ENCODE peak calls at places on chromosomes 16 and 17, in five cellular contexts. O, Y, C, V and I are unnamed samples.

GRCh38 chr16:22253272-22253671 is 43.9 kb upstream of the POLR3E start:
- DNase-seq in O (no peak), Y (no peak), C (no peak), V (no peak), I (no peak)

GRCh38 chr16:8727084-8727590 is 52.7 kb downstream of the ABAT start:
- DNase-seq in O (no peak), Y (no peak), C (no peak), V (no peak), I (no peak)

GRCh38 chr16:84303023-84303422 is 8.3 kb downstream of the WFDC1 start:
- DNase-seq in O (no peak), Y (no peak), C (no peak), V (no peak), I (no peak)

GRCh38 chr17:68763551-68763950 is 162.4 kb upstream of the FAM20A start:
- DNase-seq in O (no peak), Y (no peak), C (no peak), V (no peak), I (no peak)

GRCh38 chr17:28508325-28508724 is 2.2 kb downstream of the FOXN1 start:
- DNase-seq in O (no peak), Y (no peak), C (no peak), V (no peak), I (no peak)

GRCh38 chr17:49616546-49617205 is 41.0 kb downstream of the NXPH3 start:
- DNase-seq in O (no peak), Y (no peak), C (no peak), V (peak), I (no peak)

GRCh38 chr16:9898555-9898954 is 283.7 kb downstream of the GRIN2A start:
- DNase-seq in O (no peak), Y (no peak), C (no peak), V (no peak), I (no peak)

GRCh38 chr17:69268442-69269068 is 39.9 kb upstream of the ABCA10 start:
- DNase-seq in O (no peak), Y (no peak), C (no peak), V (no peak), I (peak)

GRCh38 chr17:76000016-76000754 is 470 bp upstream of the CDK3 start:
- DNase-seq in O (peak), Y (peak), C (no peak), V (peak), I (no peak)

GRCh38 chr16:6249863-6250262 is 1082.8 kb upstream of the RBFOX1 start:
- DNase-seq in O (no peak), Y (no peak), C (no peak), V (no peak), I (no peak)

GRCh38 chr17:15659663-15660062 is 24.4 kb downstream of the TRIM16 start:
- DNase-seq in O (peak), Y (peak), C (peak), V (peak), I (no peak)

GRCh38 chr16:51184702-51185433 is 33.8 kb upstream of the SALL1 start:
- DNase-seq in O (no peak), Y (no peak), C (no peak), V (no peak), I (no peak)

GRCh38 chr17:42653179-42654124 is 5.6 kb upstream of the TUBG2 start:
- DNase-seq in O (no peak), Y (no peak), C (no peak), V (peak), I (peak)

GRCh38 chr16:80197790-80198201 is 343.0 kb upstream of the DYNLRB2 start:
- DNase-seq in O (no peak), Y (no peak), C (no peak), V (no peak), I (no peak)

GRCh38 chr17:37315601-37316000 is 60.2 kb upstream of the C17orf78 start:
- DNase-seq in O (no peak), Y (no peak), C (no peak), V (no peak), I (no peak)

GRCh38 chr16:20740007-20740883 is 1.4 kb downstream of the THUMPD1 start:
- DNase-seq in O (no peak), Y (no peak), C (no peak), V (peak), I (no peak)

GRCh38 chr17:1779571-1780074 is 17.8 kb downstream of the SERPINF1 start:
- DNase-seq in O (no peak), Y (peak), C (no peak), V (peak), I (peak)

GRCh38 chr16:65534121-65534528 is 412.3 kb upstream of the CDH11 start:
- DNase-seq in O (no peak), Y (no peak), C (no peak), V (no peak), I (no peak)

GRCh38 chr17:58643147-58643546 is 48.7 kb downstream of the TEX14 start:
- DNase-seq in O (no peak), Y (no peak), C (no peak), V (no peak), I (no peak)

GRCh38 chr16:77977336-77977735 is 45.0 kb upstream of the CLEC3A start:
- DNase-seq in O (no peak), Y (no peak), C (no peak), V (no peak), I (no peak)

GRCh38 chr16:77974883-77975282 is 47.5 kb upstream of the CLEC3A start:
- DNase-seq in O (peak), Y (no peak), C (no peak), V (no peak), I (no peak)

GRCh38 chr16:77971306-77972131 is 50.8 kb upstream of the CLEC3A start:
- DNase-seq in O (peak), Y (peak), C (peak), V (peak), I (no peak)

GRCh38 chr16:77975942-77976341 is 46.4 kb upstream of the CLEC3A start:
- DNase-seq in O (no peak), Y (no peak), C (no peak), V (no peak), I (no peak)
- H3K27ac ChIP-seq in O (no peak), Y (no peak), C (no peak), V (no peak), I (no peak)

GRCh38 chr17:4598776-4599504 is 14.6 kb downstream of the SMTNL2 start:
- DNase-seq in O (peak), Y (no peak), C (no peak), V (peak), I (no peak)
- H3K27ac ChIP-seq in O (peak), Y (peak), C (peak), V (no peak), I (no peak)

DNA sequence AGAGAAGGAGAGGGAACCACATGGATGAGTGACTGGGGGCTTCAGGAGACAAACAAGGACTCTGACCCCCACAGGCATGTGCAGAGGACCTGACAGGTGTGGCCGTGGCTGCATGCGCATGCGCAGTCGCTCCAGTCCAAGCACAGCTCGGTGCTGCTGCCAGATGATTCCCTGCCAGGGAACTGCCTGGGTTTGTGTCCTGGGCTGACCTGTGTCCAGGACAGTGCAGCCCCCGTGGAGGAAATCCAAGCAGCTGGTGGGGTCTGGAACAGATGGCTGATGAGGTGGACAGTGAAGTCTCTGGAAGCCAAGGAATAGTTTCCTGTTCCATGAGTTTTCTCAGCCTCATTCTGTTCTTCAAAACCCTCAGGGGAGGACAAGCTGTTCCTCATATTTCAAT is 27.3 kb downstream of the LASP1 start:
- DNase-seq in O (no peak), Y (no peak), C (no peak), V (peak), I (no peak)
- H3K27ac ChIP-seq in O (no peak), Y (peak), C (peak), V (no peak), I (no peak)

GRCh38 chr17:45020354-45021138 is 30.9 kb downstream of the DCAKD start:
- DNase-seq in O (no peak), Y (no peak), C (no peak), V (peak), I (no peak)

GRCh38 chr17:45021607-45022287 is 29.7 kb downstream of the DCAKD start:
- DNase-seq in O (peak), Y (peak), C (peak), V (peak), I (no peak)

GRCh38 chr17:45022288-45022648 is 29.2 kb downstream of the DCAKD start:
- DNase-seq in O (no peak), Y (no peak), C (no peak), V (no peak), I (no peak)

GRCh38 chr17:45019177-45019711 is 32.2 kb downstream of the DCAKD start:
- DNase-seq in O (peak), Y (peak), C (peak), V (peak), I (no peak)

DNA sequence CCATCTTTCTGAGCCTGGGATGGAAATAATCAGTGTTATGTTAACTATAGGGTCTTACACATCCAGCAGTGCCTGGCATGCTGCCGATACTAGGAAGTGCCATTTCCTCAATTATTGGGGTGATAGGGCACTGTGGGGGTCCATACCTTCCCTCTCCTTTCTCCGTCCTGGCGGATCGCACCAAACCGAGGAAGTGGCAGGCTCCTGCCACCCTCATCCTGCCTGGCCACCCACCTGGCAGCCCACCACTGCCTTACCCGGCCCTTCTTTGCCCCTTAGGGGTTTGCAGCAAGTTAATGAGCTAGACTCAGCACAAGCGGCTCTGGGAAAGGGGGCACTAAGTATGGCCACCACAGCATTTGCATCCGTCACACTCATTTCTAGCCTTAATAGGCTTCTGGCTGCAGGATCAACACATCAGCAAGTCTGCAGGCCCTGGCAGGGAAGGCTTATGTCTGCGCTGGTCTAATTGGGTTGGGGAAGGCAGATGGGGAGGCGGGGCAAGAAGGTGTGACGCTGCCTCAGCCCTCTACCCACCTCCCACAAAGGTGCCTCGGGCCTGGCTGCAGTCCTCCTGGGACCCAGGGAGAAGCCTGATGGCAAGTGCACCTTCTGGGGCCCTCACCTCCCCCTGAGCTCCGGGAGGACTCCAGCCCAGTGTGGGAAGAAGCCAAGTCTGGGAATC is 28.6 kb downstream of the DCAKD start:
- DNase-seq in O (no peak), Y (no peak), C (no peak), V (no peak), I (no peak)
- H3K27ac ChIP-seq in O (no peak), Y (no peak), C (no peak), V (no peak), I (no peak)

DNA sequence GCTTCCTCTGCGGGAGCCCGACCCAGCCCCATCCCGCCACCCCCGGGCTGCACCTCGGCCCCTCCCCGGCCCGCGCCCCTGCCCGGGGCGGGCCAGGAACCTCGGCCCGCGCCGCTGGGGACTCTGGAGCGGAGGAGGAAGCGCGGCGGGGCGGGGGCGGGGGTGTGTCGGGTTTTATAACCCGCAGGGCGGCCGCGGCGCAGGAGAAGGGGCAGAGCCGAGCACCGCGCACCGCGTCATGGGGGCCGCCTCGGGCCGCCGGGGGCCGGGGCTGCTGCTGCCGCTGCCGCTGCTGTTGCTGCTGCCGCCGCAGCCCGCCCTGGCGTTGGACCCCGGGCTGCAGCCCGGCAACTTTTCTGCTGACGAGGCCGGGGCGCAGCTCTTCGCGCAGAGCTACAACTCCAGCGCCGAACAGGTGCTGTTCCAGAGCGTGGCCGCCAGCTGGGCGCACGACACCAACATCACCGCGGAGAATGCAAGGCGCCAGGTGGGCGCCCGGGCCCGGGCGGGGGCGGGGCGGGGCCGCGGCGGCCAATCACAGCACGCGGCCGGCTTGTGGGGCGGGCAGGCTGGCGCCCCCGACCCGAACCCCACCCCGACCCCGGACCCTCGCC is at the start of gene ACE:
- DNase-seq in O (peak), Y (no peak), C (peak), V (peak), I (no peak)
- H3K27ac ChIP-seq in O (no peak), Y (peak), C (peak), V (peak), I (no peak)

GRCh38 chr16:89256651-89257254 is 39.2 kb downstream of the ZNF778 start:
- DNase-seq in O (peak), Y (peak), C (no peak), V (peak), I (no peak)
- H3K27ac ChIP-seq in O (no peak), Y (peak), C (no peak), V (no peak), I (no peak)